ENCODE peak calls at places on chromosomes 12 and 14, in ten cellular contexts. O is cardiac muscle cell; N is MM.1S; Q is ovary; E is HepG2; W is colonic mucosa; S is NT2/D1; L is CD8-positive, alpha-beta memory T cell; A is prostate gland; C is naive thymus-derived CD4-positive, alpha-beta T cell. R is an unnamed sample.

GRCh38 chr14:93212432-93212831 is 5.4 kb downstream of the UBR7 start:
- DNase-seq in O (no peak), N (no peak), Q (no peak), E (no peak), W (no peak), S (no peak), L (no peak), A (no peak), C (no peak), R (no peak)

GRCh38 chr12:101027200-101027599 is 182.8 kb downstream of the SLC5A8 start:
- DNase-seq in O (no peak), N (no peak), Q (no peak), E (no peak), W (no peak), S (no peak), L (no peak), A (no peak), C (no peak), R (no peak)

GRCh38 chr12:48296586-48297396 is 53.9 kb downstream of the ZNF641 start:
- DNase-seq in O (peak; percentile 91), N (peak; percentile 75), Q (peak; percentile 79), E (no peak), W (peak; percentile 83), S (peak; percentile 74), L (no peak), A (peak; percentile 76), C (peak; percentile 30), R (no peak)

GRCh38 chr14:73463411-73463810 is 5.1 kb upstream of the NUMB start:
- DNase-seq in O (peak; percentile 93), N (no peak), Q (peak; percentile 29), E (peak; percentile 56), W (no peak), S (no peak), L (no peak), A (no peak), C (no peak), R (no peak)

GRCh38 chr12:51589557-51590176 is 1.4 kb upstream of the SCN8A start:
- DNase-seq in O (no peak), N (no peak), Q (no peak), E (no peak), W (no peak), S (no peak), L (no peak), A (no peak), C (no peak), R (no peak)

GRCh38 chr12:24631691-24632090 is 317.2 kb downstream of the BCAT1 start:
- DNase-seq in O (no peak), N (no peak), Q (no peak), E (no peak), W (no peak), S (no peak), L (no peak), A (no peak), C (no peak), R (no peak)

GRCh38 chr14:50031534-50032313 is 84.6 kb downstream of the VCPKMT start:
- DNase-seq in O (no peak), N (no peak), Q (no peak), E (no peak), W (no peak), S (no peak), L (no peak), A (no peak), C (no peak), R (no peak)

GRCh38 chr14:71498151-71498734 is 434.0 kb upstream of the RGS6 start:
- DNase-seq in O (no peak), N (no peak), Q (no peak), E (no peak), W (no peak), S (no peak), L (no peak), A (no peak), C (no peak), R (no peak)

GRCh38 chr14:106129274-106129673 is 602.9 kb downstream of the TMEM121 start:
- DNase-seq in O (no peak), N (no peak), Q (no peak), E (no peak), W (no peak), S (no peak), L (no peak), A (no peak), C (no peak), R (no peak)

GRCh38 chr14:22646570-22647254 is 2.6 kb upstream of the OR6J1 start:
- DNase-seq in O (peak; percentile 79), N (no peak), Q (no peak), E (no peak), W (no peak), S (no peak), L (no peak), A (no peak), C (no peak), R (no peak)

GRCh38 chr12:67039995-67040860 is 228.9 kb upstream of the CAND1 start:
- DNase-seq in O (no peak), N (peak; percentile 41), Q (no peak), E (no peak), W (no peak), S (no peak), L (no peak), A (peak; percentile 24), C (no peak), R (no peak)

GRCh38 chr14:46580941-46581671 is 70.5 kb downstream of the RPL10L start:
- DNase-seq in O (peak; percentile 62), N (peak; percentile 23), Q (no peak), E (peak; percentile 16), W (peak; percentile 20), S (peak; percentile 13), L (no peak), A (no peak), C (no peak), R (peak; percentile 3)

GRCh38 chr12:102294568-102294967 is 96.9 kb upstream of the PMCH start:
- DNase-seq in O (no peak), N (no peak), Q (no peak), E (no peak), W (no peak), S (no peak), L (no peak), A (no peak), C (no peak), R (no peak)
- H3K4me1 ChIP-seq in O (no peaks in the 10 kb centered on the region), N (no peaks in the 10 kb centered on the region), Q (no peaks in the 10 kb centered on the region), E (peaks cover 11% of the 10 kb centered on the region), W (no peaks in the 10 kb centered on the region), S (no peaks in the 10 kb centered on the region), L (no peaks in the 10 kb centered on the region), A (no peaks in the 10 kb centered on the region), C (no peaks in the 10 kb centered on the region), R (peaks cover 5% of the 10 kb centered on the region)

DNA sequence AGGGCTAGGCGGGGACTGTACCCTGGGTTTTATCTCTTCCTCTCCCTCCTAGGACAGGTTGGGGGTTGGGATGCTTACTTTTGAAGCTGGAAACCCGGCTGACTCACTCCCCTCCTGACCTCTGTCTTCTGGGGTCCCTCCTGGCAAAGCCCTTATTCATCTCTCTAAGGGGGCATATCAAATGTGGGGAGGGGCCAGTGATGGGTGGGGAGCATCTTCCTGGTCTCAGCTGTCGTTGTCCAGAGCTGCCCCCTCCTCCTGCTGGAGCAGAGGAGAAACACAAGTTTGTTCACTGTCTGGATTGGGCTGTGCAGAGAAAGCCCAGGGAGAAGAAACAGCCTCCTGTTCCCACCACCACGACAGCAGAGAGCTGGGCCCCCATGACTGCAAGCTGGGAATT is 85.8 kb downstream of the TNFAIP2 start:
- DNase-seq in O (no peak), N (no peak), Q (peak; percentile 35), E (no peak), W (no peak), S (no peak), L (no peak), A (no peak), C (no peak), R (no peak)
- H3K4me3 ChIP-seq in O (no peak overlapping the region), N (no peak overlapping the region), Q (peak overlapping the region; percentile 72), E (no peak overlapping the region), W (no peak overlapping the region), S (no peak overlapping the region), L (no peak overlapping the region), A (no peak overlapping the region), C (no peak overlapping the region), R (no peak overlapping the region)

GRCh38 chr12:79686171-79686570 is 4.6 kb downstream of the PAWR start:
- DNase-seq in O (no peak), N (no peak), Q (no peak), E (no peak), W (no peak), S (no peak), L (no peak), A (no peak), C (no peak), R (no peak)

GRCh38 chr12:79689041-79689476 is 1.7 kb downstream of the PAWR start:
- DNase-seq in O (no peak), N (no peak), Q (no peak), E (peak; percentile 28), W (no peak), S (no peak), L (no peak), A (no peak), C (no peak), R (no peak)

GRCh38 chr12:79688376-79689040 is 2.3 kb downstream of the PAWR start:
- DNase-seq in O (no peak), N (peak; percentile 25), Q (no peak), E (no peak), W (no peak), S (no peak), L (no peak), A (no peak), C (peak; percentile 4), R (no peak)

GRCh38 chr12:79689477-79690155 is 1.1 kb downstream of the PAWR start:
- DNase-seq in O (peak; percentile 55), N (peak; percentile 39), Q (peak; percentile 64), E (peak; percentile 27), W (peak; percentile 68), S (no peak), L (no peak), A (peak; percentile 67), C (peak; percentile 1), R (peak; percentile 54)

DNA sequence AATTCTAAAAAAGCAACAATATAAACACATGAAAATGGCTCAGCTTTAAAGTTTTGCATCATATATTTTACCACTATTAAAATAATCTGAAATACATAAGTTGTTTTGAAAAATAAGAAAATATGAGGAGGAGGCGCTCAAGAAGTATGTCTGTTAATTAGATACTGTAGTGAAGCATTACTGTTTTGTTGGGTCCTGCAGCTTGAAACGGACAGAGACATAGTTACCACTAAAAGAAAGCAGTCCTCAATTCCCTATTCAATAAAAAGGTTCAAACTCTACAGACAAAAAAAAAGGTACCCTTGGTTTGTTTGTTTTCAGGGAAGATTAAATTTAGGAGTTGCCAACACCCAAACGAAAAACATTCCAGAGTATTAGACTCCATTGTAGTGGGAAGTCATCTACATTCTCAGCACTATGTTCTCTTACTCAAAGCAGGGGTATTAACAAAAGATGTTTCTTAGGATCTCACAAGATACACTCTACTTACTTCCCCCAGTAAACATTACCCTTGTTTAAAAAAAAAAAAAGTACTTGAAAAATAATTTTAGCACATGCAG is 3.0 kb downstream of the PAWR start:
- DNase-seq in O (peak; percentile 11), N (no peak), Q (no peak), E (no peak), W (no peak), S (no peak), L (no peak), A (no peak), C (no peak), R (peak; percentile 63)
- H3K4me1 ChIP-seq in O (peaks cover 22% of the 10 kb centered on the region), N (peaks cover 5% of the 10 kb centered on the region), Q (no peaks in the 10 kb centered on the region), E (peaks cover 39% of the 10 kb centered on the region), W (no peaks in the 10 kb centered on the region), S (no peaks in the 10 kb centered on the region), L (peaks cover 12% of the 10 kb centered on the region), A (no peaks in the 10 kb centered on the region), C (peaks cover 5% of the 10 kb centered on the region), R (peaks cover 43% of the 10 kb centered on the region)

DNA sequence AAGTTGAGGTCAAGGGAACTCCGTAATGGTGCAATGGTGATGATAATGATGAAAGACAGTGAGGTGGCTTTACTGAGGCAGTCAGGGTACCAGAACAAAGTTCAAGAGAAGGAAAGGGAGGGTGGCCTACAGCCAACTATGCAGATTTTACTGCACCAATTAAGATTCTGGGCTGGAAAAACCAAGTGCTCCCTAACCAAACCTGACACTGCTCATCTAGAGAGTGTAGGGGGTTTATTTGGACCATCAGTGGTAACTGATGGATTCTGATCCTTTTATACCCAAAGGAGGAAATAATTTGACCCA is 387 bp downstream of the LRRC9 start:
- DNase-seq in O (no peak), N (no peak), Q (no peak), E (no peak), W (peak; percentile 47), S (no peak), L (no peak), A (no peak), C (no peak), R (no peak)
- H3K4me3 ChIP-seq in O (peak overlapping the region; percentile 56), N (no peak overlapping the region), Q (no peak overlapping the region), E (peak overlapping the region; percentile 18), W (no peak overlapping the region), S (peak overlapping the region; percentile 19), L (no peak overlapping the region), A (no peak overlapping the region), C (no peak overlapping the region), R (no peak overlapping the region)

R was measured in SJSA1.